ENCODE peak calls at places on chromosomes 11 and 22, in eight cellular contexts. I is H9, Z is neural crest cell, Y is endothelial cell of umbilical vein, H is fibroblast of the aortic adventitia, W is stomach, G is endothelial cell, V is GM12865. N is an unnamed sample.

GRCh38 chr11:83456075-83456474 is 169.9 kb upstream of the CCDC90B start:
- DNase-seq in I (peak), Z (peak), Y (no peak), H (no peak), W (no peak), G (no peak), V (no peak), N (no peak)

GRCh38 chr22:17997456-17997855 is 26.9 kb downstream of the MICAL3 start:
- DNase-seq in I (no peak), Z (no peak), Y (no peak), H (no peak), W (no peak), G (no peak), V (no peak), N (no peak)

GRCh38 chr11:2153581-2154194 is 7.3 kb downstream of the INS start:
- DNase-seq in I (no peak), Z (no peak), Y (no peak), H (no peak), W (no peak), G (no peak), V (no peak), N (no peak)

GRCh38 chr11:56783448-56784041 is 35.0 kb upstream of the OR9G4 start:
- DNase-seq in I (no peak), Z (peak), Y (peak), H (peak), W (no peak), G (peak), V (peak), N (peak)

GRCh38 chr22:20140521-20140964 is 8.9 kb downstream of the ZDHHC8 start:
- DNase-seq in I (no peak), Z (no peak), Y (no peak), H (no peak), W (no peak), G (no peak), V (no peak), N (no peak)

GRCh38 chr11:118439656-118440055 is 3.4 kb downstream of the KMT2A start:
- DNase-seq in I (no peak), Z (no peak), Y (no peak), H (no peak), W (no peak), G (no peak), V (no peak), N (no peak)

GRCh38 chr11:71465054-71465453 is 12.1 kb downstream of the NADSYN1 start:
- DNase-seq in I (no peak), Z (no peak), Y (no peak), H (no peak), W (no peak), G (no peak), V (no peak), N (no peak)

GRCh38 chr11:71929491-71929890 is 645 bp downstream of the RNF121 start:
- DNase-seq in I (no peak), Z (no peak), Y (no peak), H (no peak), W (no peak), G (no peak), V (no peak), N (no peak)

GRCh38 chr11:8707541-8708270 is 25.1 kb downstream of the RPL27A start:
- DNase-seq in I (no peak), Z (no peak), Y (no peak), H (no peak), W (no peak), G (no peak), V (no peak), N (no peak)

GRCh38 chr11:45109400-45109799 is 37.0 kb upstream of the PRDM11 start:
- DNase-seq in I (no peak), Z (no peak), Y (no peak), H (no peak), W (no peak), G (no peak), V (no peak), N (no peak)

GRCh38 chr22:50674127-50674493 is 1.5 kb downstream of the SHANK3 start:
- DNase-seq in I (no peak), Z (no peak), Y (no peak), H (no peak), W (no peak), G (peak), V (no peak), N (peak)

GRCh38 chr11:12862761-12863469 is 146.2 kb upstream of the RASSF10 start:
- DNase-seq in I (peak), Z (peak), Y (peak), H (peak), W (no peak), G (peak), V (no peak), N (no peak)

GRCh38 chr11:130650456-130651068 is 202.1 kb downstream of the ADAMTS15 start:
- DNase-seq in I (no peak), Z (no peak), Y (no peak), H (peak), W (no peak), G (no peak), V (no peak), N (no peak)

GRCh38 chr22:23315341-23315917 is 135.1 kb downstream of the BCR start:
- DNase-seq in I (peak), Z (peak), Y (peak), H (peak), W (peak), G (peak), V (peak), N (peak)

GRCh38 chr11:29606596-29606995 is 410.2 kb downstream of the KCNA4 start:
- DNase-seq in I (no peak), Z (no peak), Y (no peak), H (no peak), W (no peak), G (no peak), V (no peak), N (no peak)

GRCh38 chr11:78138694-78139421 is 568 bp downstream of the ALG8 start:
- DNase-seq in I (no peak), Z (no peak), Y (no peak), H (no peak), W (peak), G (peak), V (peak), N (peak)

GRCh38 chr11:126157326-126158030 is 54.0 kb downstream of the RPUSD4 start:
- DNase-seq in I (no peak), Z (no peak), Y (no peak), H (no peak), W (no peak), G (no peak), V (no peak), N (no peak)

GRCh38 chr11:28767574-28767973 is 659.4 kb downstream of the METTL15 start:
- DNase-seq in I (no peak), Z (no peak), Y (peak), H (peak), W (no peak), G (no peak), V (no peak), N (no peak)

GRCh38 chr22:17862646-17863181 is 88.4 kb upstream of the BID start:
- DNase-seq in I (no peak), Z (no peak), Y (no peak), H (no peak), W (no peak), G (no peak), V (no peak), N (no peak)

GRCh38 chr22:23778576-23778900 is 5.9 kb downstream of the MMP11 start:
- DNase-seq in I (no peak), Z (no peak), Y (no peak), H (no peak), W (no peak), G (no peak), V (no peak), N (no peak)

GRCh38 chr22:30219049-30219448 is 27.5 kb downstream of the LIF start:
- DNase-seq in I (no peak), Z (no peak), Y (no peak), H (no peak), W (no peak), G (no peak), V (no peak), N (no peak)
- TF ChIP-seq CTCF in I (peak), Z (peak), Y (no peak), H (peak), W (no peak), G (peak), V (no peak), N (no peak)

GRCh38 chr11:65497141-65498041 is 1.5 kb upstream of the MALAT1 start:
- DNase-seq in I (peak), Z (peak), Y (peak), H (peak), W (peak), G (peak), V (peak), N (peak)
- TF ChIP-seq CTCF in I (no peak), Z (no peak), Y (no peak), H (no peak), W (no peak), G (no peak), V (no peak), N (no peak)

DNA sequence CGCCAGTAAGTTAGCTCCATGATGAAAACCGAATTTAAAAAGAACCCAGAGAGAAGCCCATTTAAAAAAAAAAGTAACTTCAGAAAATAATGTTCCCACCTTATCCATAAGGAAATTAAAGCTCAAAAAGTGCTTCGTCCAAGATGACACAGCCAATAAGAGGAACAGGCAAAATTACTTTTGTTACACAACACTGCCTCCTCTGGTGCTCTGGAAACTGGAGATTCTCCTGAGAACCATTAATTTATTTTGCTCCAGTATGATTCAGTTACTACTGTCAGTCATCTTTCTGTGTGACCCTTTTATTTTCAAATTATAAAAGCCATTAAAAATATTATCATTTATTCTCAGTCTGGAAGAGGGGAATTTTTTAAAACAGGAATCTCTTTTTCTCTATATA is 2.0 kb downstream of the IFT27 start:
- DNase-seq in I (no peak), Z (no peak), Y (peak), H (peak), W (no peak), G (no peak), V (no peak), N (no peak)
- TF ChIP-seq CTCF in I (peak), Z (peak), Y (no peak), H (peak), W (peak), G (peak), V (peak), N (peak)

GRCh38 chr22:21713428-21714058 is 22.1 kb downstream of the YPEL1 start:
- DNase-seq in I (no peak), Z (no peak), Y (no peak), H (no peak), W (no peak), G (no peak), V (no peak), N (no peak)
- TF ChIP-seq CTCF in I (no peak), Z (no peak), Y (no peak), H (no peak), W (no peak), G (no peak), V (no peak), N (no peak)

GRCh38 chr11:94997437-94997836 is 23.9 kb downstream of the KDM4D start:
- DNase-seq in I (no peak), Z (no peak), Y (no peak), H (no peak), W (no peak), G (no peak), V (no peak), N (no peak)
- TF ChIP-seq CTCF in I (peak), Z (peak), Y (no peak), H (peak), W (no peak), G (peak), V (no peak), N (peak)

GRCh38 chr11:19345848-19346681 is 105.3 kb upstream of the E2F8 start:
- DNase-seq in I (no peak), Z (peak), Y (peak), H (peak), W (peak), G (peak), V (no peak), N (peak)
- TF ChIP-seq CTCF in I (peak), Z (no peak), Y (peak), H (no peak), W (no peak), G (no peak), V (no peak), N (no peak)

DNA sequence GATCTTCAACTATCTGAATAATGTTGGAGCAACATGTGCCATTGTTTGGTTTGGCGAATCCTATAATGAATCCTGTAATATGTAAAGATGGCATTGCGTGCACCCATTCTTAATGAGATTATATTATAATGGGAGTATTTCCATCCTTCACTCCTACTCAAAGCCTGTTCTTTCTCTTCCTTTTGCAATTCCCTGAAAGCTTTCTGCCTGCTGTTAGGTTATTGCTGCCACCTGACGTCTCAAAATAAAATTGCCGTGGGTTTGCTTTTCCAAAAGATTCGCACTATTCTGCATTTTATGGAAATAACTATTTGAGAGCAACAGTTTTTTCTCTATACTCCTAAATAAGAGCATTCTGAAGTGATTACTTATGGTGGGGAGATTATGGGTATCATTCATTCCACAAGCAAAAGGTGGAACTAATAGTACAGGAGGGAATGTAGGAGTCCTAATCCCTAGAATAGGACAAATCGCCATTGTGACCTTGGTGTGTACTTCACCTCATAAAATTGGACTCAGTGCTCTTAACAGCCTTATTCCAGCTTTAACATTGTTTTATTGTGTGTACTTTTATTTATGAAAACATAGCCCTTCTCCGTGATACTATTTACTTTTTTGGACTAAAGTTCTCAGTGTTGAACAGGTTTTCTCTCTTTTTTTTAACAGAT is 69.6 kb upstream of the ALKBH3 start:
- DNase-seq in I (no peak), Z (no peak), Y (no peak), H (peak), W (no peak), G (no peak), V (no peak), N (no peak)
- TF ChIP-seq CTCF in I (peak), Z (peak), Y (no peak), H (peak), W (no peak), G (no peak), V (no peak), N (no peak)

GRCh38 chr22:37734402-37734700 is 37.5 kb downstream of the TRIOBP start:
- DNase-seq in I (no peak), Z (no peak), Y (no peak), H (no peak), W (no peak), G (no peak), V (no peak), N (no peak)

GRCh38 chr22:37732699-37733607 is 36.1 kb downstream of the TRIOBP start:
- DNase-seq in I (no peak), Z (no peak), Y (no peak), H (no peak), W (no peak), G (no peak), V (no peak), N (no peak)

GRCh38 chr22:37733625-37734401 is 37.0 kb downstream of the TRIOBP start:
- DNase-seq in I (no peak), Z (no peak), Y (no peak), H (no peak), W (peak), G (no peak), V (no peak), N (no peak)

GRCh38 chr22:37735054-37735453 is 38.2 kb downstream of the TRIOBP start:
- DNase-seq in I (peak), Z (peak), Y (no peak), H (no peak), W (peak), G (peak), V (no peak), N (no peak)

GRCh38 chr22:37731804-37732471 is 35.1 kb downstream of the TRIOBP start:
- DNase-seq in I (no peak), Z (no peak), Y (no peak), H (no peak), W (peak), G (no peak), V (no peak), N (no peak)
- TF ChIP-seq CTCF in I (no peak), Z (no peak), Y (no peak), H (peak), W (no peak), G (no peak), V (no peak), N (peak)

N was measured in GM13977.